ENCODE peak calls at places on chromosomes 3 and 15, in four cellular contexts. I is HepG2, C is lower lobe of right lung, J is fibroblast of lung. A is an unnamed sample.

GRCh38 chr3:51959651-51960050 is 4.5 kb downstream of the GPR62 start:
- DNase-seq in C (no peak), I (no peak), J (no peak), A (no peak)

GRCh38 chr3:35932995-35933394 is 293.7 kb downstream of the ARPP21 start:
- DNase-seq in I (peak), C (no peak), J (peak), A (no peak)

GRCh38 chr3:21356402-21356801 is 394.6 kb downstream of the ZNF385D start:
- DNase-seq in J (peak), I (no peak), C (no peak), A (no peak)

GRCh38 chr15:73116164-73116563 is 63.9 kb downstream of the NEO1 start:
- DNase-seq in I (no peak), J (no peak), C (no peak), A (no peak)

GRCh38 chr3:123405936-123406510 is 42.9 kb downstream of the ADCY5 start:
- DNase-seq in J (no peak), I (no peak), C (no peak), A (peak)

GRCh38 chr3:144463916-144464315 is 492.3 kb downstream of the DIPK2A start:
- DNase-seq in J (peak), C (no peak), I (no peak), A (no peak)

GRCh38 chr3:87148020-87148419 is 79.1 kb upstream of the CHMP2B start:
- DNase-seq in J (no peak), I (peak), C (no peak), A (no peak)

GRCh38 chr3:66144792-66145733 is 75.7 kb upstream of the SLC25A26 start:
- DNase-seq in I (no peak), C (no peak), J (peak), A (no peak)

GRCh38 chr15:64806509-64806908 is 18.9 kb downstream of the PIF1 start:
- DNase-seq in C (no peak), I (no peak), J (no peak), A (no peak)

GRCh38 chr3:155106059-155106458 is 25.9 kb downstream of the MME start:
- DNase-seq in I (no peak), C (no peak), J (peak), A (no peak)
- H3K27ac ChIP-seq in I (no peak), C (no peak), J (no peak), A (no peak)

GRCh38 chr15:31399544-31400171 is 73.0 kb downstream of the KLF13 start:
- DNase-seq in I (no peak), J (no peak), C (no peak), A (peak)
- H3K27ac ChIP-seq in I (no peak), J (no peak), C (no peak), A (no peak)

GRCh38 chr15:41775651-41776050 is 1.4 kb downstream of the MAPKBP1 start:
- DNase-seq in C (no peak), J (no peak), I (no peak), A (no peak)
- H3K27ac ChIP-seq in C (no peak), J (peak), I (no peak), A (peak)

GRCh38 chr3:184741798-184742675 is 30.2 kb upstream of the MAGEF1 start:
- DNase-seq in J (no peak), C (no peak), I (no peak), A (peak)

GRCh38 chr3:184743248-184743647 is 31.4 kb upstream of the MAGEF1 start:
- DNase-seq in C (no peak), I (no peak), J (no peak), A (no peak)

GRCh38 chr3:184740509-184741258 is 28.8 kb upstream of the MAGEF1 start:
- DNase-seq in C (no peak), I (no peak), J (peak), A (no peak)

GRCh38 chr3:184741259-184741556 is 29.3 kb upstream of the MAGEF1 start:
- DNase-seq in C (no peak), J (no peak), I (no peak), A (no peak)

GRCh38 chr3:184742676-184743135 is 30.8 kb upstream of the MAGEF1 start:
- DNase-seq in C (no peak), I (no peak), J (no peak), A (peak)
- H3K27ac ChIP-seq in C (no peak), I (no peak), J (no peak), A (no peak)

GRCh38 chr15:92981333-92981732 is 81.2 kb downstream of the CHD2 start:
- DNase-seq in I (no peak), C (no peak), J (no peak), A (no peak)

GRCh38 chr15:92974183-92974915 is 74.2 kb downstream of the CHD2 start:
- DNase-seq in J (no peak), C (no peak), I (no peak), A (no peak)

GRCh38 chr15:92984161-92984560 is 84.0 kb downstream of the CHD2 start:
- DNase-seq in I (no peak), C (no peak), J (no peak), A (no peak)

DNA sequence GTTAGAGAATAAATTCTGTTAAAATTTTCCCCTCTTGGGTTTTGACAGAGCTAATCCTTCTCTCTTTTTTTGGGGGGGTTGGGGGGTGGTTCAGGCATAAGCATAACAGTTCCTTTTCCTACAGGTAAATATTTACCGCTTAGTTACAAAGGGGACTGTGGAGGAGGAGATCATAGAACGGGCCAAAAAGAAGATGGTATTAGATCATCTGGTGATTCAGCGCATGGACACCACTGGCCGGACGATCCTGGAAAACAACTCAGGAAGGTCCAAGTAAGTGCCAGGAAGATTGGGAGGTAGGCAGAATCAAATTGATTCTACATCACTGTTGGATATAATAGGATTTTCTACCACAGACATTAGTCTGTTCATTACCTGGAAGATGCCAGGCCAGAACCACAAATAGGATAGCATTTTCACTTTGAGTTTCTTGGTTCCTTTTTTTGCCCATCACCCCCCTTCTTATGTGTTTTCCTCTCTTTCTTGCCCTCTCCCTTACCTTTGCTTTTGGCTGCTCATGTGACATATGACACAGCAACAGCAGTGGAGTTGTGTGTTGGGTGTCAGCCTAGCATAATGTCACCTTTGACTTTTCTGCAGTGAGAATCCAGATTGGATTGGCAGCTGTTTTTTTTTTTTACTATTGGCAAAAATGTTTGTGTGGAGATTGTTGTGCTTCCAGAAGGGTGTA is 79.0 kb downstream of the CHD2 start:
- DNase-seq in I (no peak), J (peak), C (no peak), A (no peak)
- H3K27ac ChIP-seq in I (no peak), J (no peak), C (no peak), A (no peak)

DNA sequence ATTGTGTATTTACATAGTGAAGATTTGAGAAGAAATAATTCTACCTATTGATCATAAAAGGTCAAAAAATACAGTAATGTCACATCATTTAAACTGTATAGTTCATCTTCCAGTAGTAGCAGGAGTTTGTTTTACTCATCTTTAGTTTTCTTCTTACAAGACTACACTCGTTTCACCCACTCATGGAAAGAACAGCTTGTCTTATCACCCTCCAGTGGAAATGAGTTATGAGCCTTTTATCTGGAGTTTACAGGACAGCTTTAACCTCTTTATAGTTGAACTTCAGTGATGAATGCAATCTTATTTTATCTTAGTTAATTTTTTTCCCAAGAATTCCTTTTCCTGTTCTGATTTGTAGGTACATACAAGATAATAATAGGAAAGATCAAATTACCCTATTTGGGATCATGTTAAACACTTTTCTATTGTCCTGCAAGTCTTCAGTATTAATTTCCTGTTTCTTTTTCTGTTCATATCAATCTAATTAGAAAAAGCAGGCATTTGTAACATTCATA is 36.8 kb downstream of the RBMS3 start:
- DNase-seq in J (no peak), I (no peak), C (no peak), A (no peak)
- H3K27ac ChIP-seq in J (no peak), I (no peak), C (no peak), A (no peak)

DNA sequence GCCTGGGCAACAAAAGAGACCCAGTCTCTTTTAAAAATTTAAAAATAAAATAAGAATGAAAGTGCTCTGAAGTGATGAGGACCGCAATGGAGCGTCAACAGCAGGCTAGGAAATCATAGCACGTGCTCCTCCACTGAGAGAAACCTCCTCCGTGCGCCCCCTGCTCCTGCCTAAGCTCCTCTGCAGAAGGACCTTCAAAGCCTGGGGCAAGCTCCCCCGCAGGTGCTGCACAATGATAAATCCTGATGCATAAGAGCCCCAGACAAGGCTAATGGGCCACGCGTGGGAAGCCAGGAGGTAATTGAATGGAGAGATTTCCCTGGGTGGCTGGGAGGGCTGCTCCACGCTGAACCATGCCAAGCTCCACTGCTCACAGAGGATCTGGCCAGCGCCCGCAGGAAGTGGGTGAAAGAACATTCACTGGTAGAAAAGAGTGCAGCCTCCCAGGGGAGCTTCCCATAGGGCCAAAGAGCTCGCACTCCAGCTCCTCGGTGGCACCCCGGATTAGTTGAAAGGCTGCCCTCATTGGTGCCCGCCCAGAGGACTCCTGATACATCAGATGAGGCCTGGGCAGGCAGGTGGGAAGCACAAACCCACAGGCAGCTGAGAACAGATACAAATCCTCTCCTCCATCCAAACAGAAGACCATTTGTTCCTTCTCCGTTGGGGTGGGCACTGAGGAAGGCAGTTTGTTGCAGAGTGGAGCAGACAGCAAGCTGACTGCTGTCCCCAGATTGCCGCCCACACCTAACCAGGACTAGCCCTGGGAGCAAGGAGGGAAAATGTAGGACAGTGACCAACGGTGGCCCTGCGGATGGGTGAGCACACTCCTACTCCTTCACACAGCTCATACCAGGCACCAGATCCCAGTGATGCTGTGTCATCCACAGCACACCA is 52.5 kb downstream of the CPN2 start:
- DNase-seq in C (no peak), J (no peak), I (no peak), A (peak)
- H3K27ac ChIP-seq in C (no peak), J (no peak), I (no peak), A (no peak)

GRCh38 chr15:75673426-75674247 is 25.9 kb downstream of the SNX33 start:
- DNase-seq in C (peak), J (peak), I (no peak), A (peak)
- H3K27ac ChIP-seq in C (peak), J (peak), I (no peak), A (peak)

DNA sequence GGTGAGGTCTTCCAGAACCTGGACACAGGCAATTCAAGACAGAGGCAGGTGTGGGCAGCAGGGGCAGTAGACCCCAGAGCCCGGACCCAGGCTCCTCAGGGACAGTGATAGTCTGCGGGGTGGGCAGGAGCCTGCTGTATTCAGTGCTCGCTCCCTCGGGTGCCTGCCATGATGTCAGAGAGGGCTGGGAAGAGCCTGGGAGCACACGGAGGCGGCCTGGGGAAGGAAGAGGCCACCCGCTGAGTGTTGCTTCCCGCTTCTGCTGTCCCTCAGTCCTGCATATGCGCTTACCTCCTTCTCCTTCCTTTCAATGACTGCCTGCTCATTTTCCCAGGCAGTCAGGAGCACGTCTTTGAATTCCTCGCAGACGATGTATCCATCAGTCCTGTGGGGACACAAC is 22.8 kb downstream of the TMEM43 start:
- DNase-seq in I (no peak), C (no peak), J (no peak), A (peak)
- H3K27ac ChIP-seq in I (no peak), C (peak), J (no peak), A (no peak)

DNA sequence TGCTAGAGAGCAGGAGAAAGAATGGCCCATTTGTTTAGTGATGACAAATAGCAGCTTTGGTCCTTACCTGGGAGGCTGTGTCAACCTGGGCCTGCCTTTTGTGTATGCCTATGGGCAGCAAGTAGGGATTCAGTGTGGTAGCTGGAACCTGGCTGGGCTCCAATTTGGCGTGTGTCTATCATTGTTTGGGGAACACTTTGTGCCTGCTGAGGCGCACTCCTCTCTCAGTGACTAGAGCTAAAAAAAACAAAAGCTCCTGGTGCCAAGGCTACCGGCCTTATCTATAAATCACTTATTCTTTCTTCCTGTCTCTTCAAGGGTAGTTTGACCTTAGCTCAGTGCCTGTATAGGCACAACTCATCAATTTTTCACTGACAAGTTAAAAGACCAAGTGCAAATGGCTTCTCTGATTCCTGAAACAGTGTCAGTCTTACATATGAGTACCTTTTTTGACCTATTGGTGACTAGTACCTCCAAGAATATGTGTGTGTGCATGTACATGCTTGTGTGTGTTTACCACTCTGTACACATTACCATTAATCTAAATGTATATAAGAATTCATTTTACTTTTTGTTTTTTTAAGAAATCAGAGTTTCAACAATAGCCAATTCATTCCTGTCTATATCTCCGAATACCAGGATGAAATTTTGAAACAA is 54.6 kb downstream of the GMNC start:
- DNase-seq in C (peak), I (peak), J (peak), A (peak)
- H3K27ac ChIP-seq in C (no peak), I (no peak), J (no peak), A (no peak)